ENCODE peak calls at places on chromosomes 13 and 19, in four cellular contexts. One of them, this sample, is unnamed.

GRCh38 chr19:15863272-15863671 is 34.6 kb downstream of the CYP4F2 start:
- DNase-seq in mammary epithelial cell: peak; percentile 58
- DNase-seq in hepatocyte: no peak
- DNase-seq in mesendoderm: no peak
- DNase-seq in this sample: no peak

GRCh38 chr13:48318014-48318713 is 14.6 kb downstream of the RB1 start:
- DNase-seq in mammary epithelial cell: no peak
- DNase-seq in hepatocyte: no peak
- DNase-seq in mesendoderm: no peak
- DNase-seq in this sample: no peak

GRCh38 chr19:40611096-40611495 is 9.9 kb downstream of the LTBP4 start:
- DNase-seq in mammary epithelial cell: peak; percentile 73
- DNase-seq in hepatocyte: no peak
- DNase-seq in mesendoderm: no peak
- DNase-seq in this sample: no peak

GRCh38 chr13:21673592-21674270 is 2.9 kb downstream of the FGF9 start:
- DNase-seq in mammary epithelial cell: peak; percentile 47
- DNase-seq in hepatocyte: peak; percentile 76
- DNase-seq in mesendoderm: peak; percentile 66
- DNase-seq in this sample: peak; percentile 31

GRCh38 chr13:95188128-95188527 is 113.1 kb downstream of the ABCC4 start:
- DNase-seq in mammary epithelial cell: no peak
- DNase-seq in hepatocyte: no peak
- DNase-seq in mesendoderm: no peak
- DNase-seq in this sample: no peak

GRCh38 chr13:90696254-90696653 is 651.2 kb upstream of the MIR17HG start:
- DNase-seq in mammary epithelial cell: peak; percentile 76
- DNase-seq in hepatocyte: peak; percentile 13
- DNase-seq in mesendoderm: no peak
- DNase-seq in this sample: peak; percentile 86

GRCh38 chr19:11233073-11233472 is 6.3 kb upstream of the ANGPTL8 start:
- DNase-seq in mammary epithelial cell: no peak
- DNase-seq in hepatocyte: no peak
- DNase-seq in mesendoderm: no peak
- DNase-seq in this sample: no peak

GRCh38 chr13:20391597-20392452 is 133.8 kb downstream of the CRYL1 start:
- DNase-seq in mammary epithelial cell: no peak
- DNase-seq in hepatocyte: no peak
- DNase-seq in mesendoderm: peak; percentile 40
- DNase-seq in this sample: no peak

GRCh38 chr13:49560270-49561063 is 24.9 kb downstream of the RCBTB1 start:
- DNase-seq in mammary epithelial cell: peak; percentile 53
- DNase-seq in hepatocyte: peak; percentile 66
- DNase-seq in mesendoderm: peak; percentile 85
- DNase-seq in this sample: peak; percentile 68

GRCh38 chr19:49850487-49851342 is at the start of gene PTOV1:
- DNase-seq in mammary epithelial cell: peak; percentile 81
- DNase-seq in hepatocyte: peak; percentile 97
- DNase-seq in mesendoderm: peak; percentile 96
- DNase-seq in this sample: peak; percentile 86

GRCh38 chr13:42272776-42273175 is 824 bp downstream of the AKAP11 start:
- DNase-seq in mammary epithelial cell: no peak
- DNase-seq in hepatocyte: no peak
- DNase-seq in mesendoderm: no peak
- DNase-seq in this sample: no peak

GRCh38 chr19:8261881-8262280 is 46.3 kb downstream of the CD320 start:
- DNase-seq in mammary epithelial cell: no peak
- DNase-seq in hepatocyte: no peak
- DNase-seq in mesendoderm: no peak
- DNase-seq in this sample: no peak

GRCh38 chr13:113453962-113454361 is 674 bp upstream of the ADPRHL1 start:
- DNase-seq in mammary epithelial cell: no peak
- DNase-seq in hepatocyte: no peak
- DNase-seq in mesendoderm: no peak
- DNase-seq in this sample: peak; percentile 26

GRCh38 chr19:10836478-10837325 is 690 bp upstream of the TMED1 start:
- DNase-seq in mammary epithelial cell: peak; percentile 84
- DNase-seq in hepatocyte: peak; percentile 91
- DNase-seq in mesendoderm: no peak
- DNase-seq in this sample: peak; percentile 93

GRCh38 chr13:30510811-30511371 is 45.2 kb upstream of the HMGB1 start:
- DNase-seq in mammary epithelial cell: no peak
- DNase-seq in hepatocyte: no peak
- DNase-seq in mesendoderm: no peak
- DNase-seq in this sample: no peak

GRCh38 chr19:7947939-7948338 is 4.5 kb upstream of the TIMM44 start:
- DNase-seq in mammary epithelial cell: peak; percentile 59
- DNase-seq in hepatocyte: no peak
- DNase-seq in mesendoderm: no peak
- DNase-seq in this sample: peak; percentile 61

GRCh38 chr19:45599286-45599685 is 2.7 kb downstream of the GPR4 start:
- DNase-seq in mammary epithelial cell: no peak
- DNase-seq in hepatocyte: no peak
- DNase-seq in mesendoderm: no peak
- DNase-seq in this sample: no peak

GRCh38 chr19:45601115-45601514 is 897 bp downstream of the GPR4 start:
- DNase-seq in mammary epithelial cell: no peak
- DNase-seq in hepatocyte: no peak
- DNase-seq in mesendoderm: no peak
- DNase-seq in this sample: no peak

GRCh38 chr19:45600340-45600885 is 1.6 kb downstream of the GPR4 start:
- DNase-seq in mammary epithelial cell: no peak
- DNase-seq in hepatocyte: no peak
- DNase-seq in mesendoderm: no peak
- DNase-seq in this sample: no peak

GRCh38 chr19:45598267-45599011 is 3.6 kb downstream of the GPR4 start:
- DNase-seq in mammary epithelial cell: no peak
- DNase-seq in hepatocyte: no peak
- DNase-seq in mesendoderm: no peak
- DNase-seq in this sample: no peak

GRCh38 chr19:45601524-45602522 is at the start of gene GPR4:
- DNase-seq in mammary epithelial cell: no peak
- DNase-seq in hepatocyte: peak; percentile 45
- DNase-seq in mesendoderm: peak; percentile 65
- DNase-seq in this sample: no peak
- H3K4me3 ChIP-seq in mammary epithelial cell: no peak within 1 kb of the TSS
- H3K4me3 ChIP-seq in hepatocyte: no peak within 1 kb of the TSS
- H3K4me3 ChIP-seq in mesendoderm: no peak within 1 kb of the TSS
- H3K4me3 ChIP-seq in this sample: no peak within 1 kb of the TSS

DNA sequence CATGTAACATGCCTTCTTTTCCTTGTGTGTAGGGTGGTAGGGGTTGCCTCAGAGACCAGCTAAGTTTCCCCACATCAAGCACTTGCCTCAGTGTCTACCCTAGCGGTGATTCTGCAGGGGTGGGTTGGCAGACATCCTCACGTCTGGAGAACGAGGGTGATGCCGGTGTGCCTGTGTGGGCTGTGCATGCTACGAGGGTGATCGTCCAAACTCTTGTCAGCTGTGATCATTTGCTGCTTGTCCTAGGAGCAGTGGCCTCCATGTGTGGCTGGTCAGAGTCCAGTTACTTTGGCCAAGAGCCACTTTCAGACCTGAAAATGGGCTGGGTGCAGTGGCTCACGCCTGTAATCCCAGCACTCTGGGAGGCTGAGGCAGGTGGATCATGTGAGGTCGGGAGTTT is 5.1 kb downstream of the GPI start:
- DNase-seq in mammary epithelial cell: no peak
- DNase-seq in hepatocyte: no peak
- DNase-seq in mesendoderm: no peak
- DNase-seq in this sample: no peak
- H3K79me2 ChIP-seq in mammary epithelial cell: peaks cover 82% of the 10 kb centered on the region
- H3K79me2 ChIP-seq in hepatocyte: peaks cover 32% of the 10 kb centered on the region
- H3K79me2 ChIP-seq in mesendoderm: peaks cover 8% of the 10 kb centered on the region
- H3K79me2 ChIP-seq in this sample: peaks cover 28% of the 10 kb centered on the region

DNA sequence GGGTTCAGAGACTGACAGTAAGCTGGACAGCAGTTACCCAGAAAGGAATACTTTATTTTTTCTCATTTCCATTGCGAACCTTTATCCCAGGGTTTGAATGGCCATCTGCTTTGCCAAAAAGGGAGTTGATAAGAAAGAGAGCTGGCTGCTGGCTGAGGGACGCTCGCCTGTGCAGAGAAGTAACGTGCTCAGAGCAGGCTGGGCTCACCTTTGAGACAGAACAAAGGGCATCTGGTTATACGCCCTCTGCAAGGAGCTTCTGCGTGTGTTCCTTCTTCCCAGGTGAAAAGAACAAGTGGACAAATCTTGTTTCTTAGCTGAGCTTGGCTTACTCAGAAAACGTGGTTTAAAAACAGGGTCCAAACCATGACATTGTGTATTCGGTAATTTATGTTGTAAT is 47.4 kb downstream of the EFNB2 start:
- DNase-seq in mammary epithelial cell: no peak
- DNase-seq in hepatocyte: no peak
- DNase-seq in mesendoderm: no peak
- DNase-seq in this sample: no peak
- H3K4me3 ChIP-seq in mammary epithelial cell: no peak overlapping the region
- H3K4me3 ChIP-seq in hepatocyte: no peak overlapping the region
- H3K4me3 ChIP-seq in mesendoderm: no peak overlapping the region
- H3K4me3 ChIP-seq in this sample: no peak overlapping the region

DNA sequence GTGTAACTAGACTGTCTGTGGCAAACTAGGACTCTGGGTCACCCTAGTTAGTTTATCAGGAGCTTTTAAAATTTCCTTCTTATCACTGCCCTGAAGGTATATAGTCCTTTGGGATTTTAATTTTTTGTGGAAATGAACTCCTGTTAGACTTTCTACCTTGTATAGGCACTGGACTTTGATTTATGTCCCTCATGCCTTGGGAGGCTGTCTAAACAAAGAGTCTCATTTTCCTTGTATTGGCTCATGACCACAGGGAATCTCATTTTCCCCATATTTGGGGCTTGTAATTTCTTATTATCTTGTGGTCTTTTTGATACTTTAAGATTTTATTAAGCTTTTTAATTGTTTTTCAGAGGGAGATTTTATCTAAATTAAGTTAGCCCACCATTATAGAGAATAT is 21.4 kb downstream of the KCTD4 start:
- DNase-seq in mammary epithelial cell: no peak
- DNase-seq in hepatocyte: no peak
- DNase-seq in mesendoderm: no peak
- DNase-seq in this sample: peak; percentile 42
- H3K79me2 ChIP-seq in mammary epithelial cell: peaks cover 71% of the 10 kb centered on the region
- H3K79me2 ChIP-seq in hepatocyte: peaks cover 19% of the 10 kb centered on the region
- H3K79me2 ChIP-seq in mesendoderm: no peaks in the 10 kb centered on the region
- H3K79me2 ChIP-seq in this sample: no peaks in the 10 kb centered on the region

DNA sequence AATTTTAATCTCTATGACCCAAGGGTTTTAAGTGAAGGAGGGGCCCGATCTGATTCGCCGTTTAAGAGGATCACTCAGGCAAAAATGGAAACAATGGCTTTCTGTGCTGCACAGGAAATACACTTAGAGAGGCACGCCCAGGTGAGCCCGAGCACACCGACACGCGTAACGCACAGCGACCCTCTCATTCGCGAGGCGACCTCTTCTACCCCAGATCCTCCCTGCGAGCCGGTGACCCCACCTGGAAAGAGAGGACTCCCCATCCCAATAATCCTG is 216 bp downstream of the SH2D3A start:
- DNase-seq in mammary epithelial cell: peak; percentile 85
- DNase-seq in hepatocyte: no peak
- DNase-seq in mesendoderm: peak; percentile 40
- DNase-seq in this sample: no peak
- H3K4me3 ChIP-seq in mammary epithelial cell: peak overlapping the region; percentile 75
- H3K4me3 ChIP-seq in hepatocyte: peak overlapping the region; percentile 27
- H3K4me3 ChIP-seq in mesendoderm: peak overlapping the region; percentile 91
- H3K4me3 ChIP-seq in this sample: no peak overlapping the region

GRCh38 chr19:46365561-46365960 is 18.7 kb downstream of the PPP5C start:
- DNase-seq in mammary epithelial cell: no peak
- DNase-seq in hepatocyte: no peak
- DNase-seq in mesendoderm: no peak
- DNase-seq in this sample: peak; percentile 62
- H3K79me2 ChIP-seq in mammary epithelial cell: peaks cover 54% of the 10 kb centered on the region
- H3K79me2 ChIP-seq in hepatocyte: peaks cover 51% of the 10 kb centered on the region
- H3K79me2 ChIP-seq in mesendoderm: peaks cover 22% of the 10 kb centered on the region
- H3K79me2 ChIP-seq in this sample: peaks cover 18% of the 10 kb centered on the region

GRCh38 chr13:102599451-102600012 is 2.7 kb downstream of the TPP2 start:
- DNase-seq in mammary epithelial cell: no peak
- DNase-seq in hepatocyte: no peak
- DNase-seq in mesendoderm: no peak
- DNase-seq in this sample: no peak
- H3K4me3 ChIP-seq in mammary epithelial cell: no peak overlapping the region
- H3K4me3 ChIP-seq in hepatocyte: no peak overlapping the region
- H3K4me3 ChIP-seq in mesendoderm: no peak overlapping the region
- H3K4me3 ChIP-seq in this sample: no peak overlapping the region

DNA sequence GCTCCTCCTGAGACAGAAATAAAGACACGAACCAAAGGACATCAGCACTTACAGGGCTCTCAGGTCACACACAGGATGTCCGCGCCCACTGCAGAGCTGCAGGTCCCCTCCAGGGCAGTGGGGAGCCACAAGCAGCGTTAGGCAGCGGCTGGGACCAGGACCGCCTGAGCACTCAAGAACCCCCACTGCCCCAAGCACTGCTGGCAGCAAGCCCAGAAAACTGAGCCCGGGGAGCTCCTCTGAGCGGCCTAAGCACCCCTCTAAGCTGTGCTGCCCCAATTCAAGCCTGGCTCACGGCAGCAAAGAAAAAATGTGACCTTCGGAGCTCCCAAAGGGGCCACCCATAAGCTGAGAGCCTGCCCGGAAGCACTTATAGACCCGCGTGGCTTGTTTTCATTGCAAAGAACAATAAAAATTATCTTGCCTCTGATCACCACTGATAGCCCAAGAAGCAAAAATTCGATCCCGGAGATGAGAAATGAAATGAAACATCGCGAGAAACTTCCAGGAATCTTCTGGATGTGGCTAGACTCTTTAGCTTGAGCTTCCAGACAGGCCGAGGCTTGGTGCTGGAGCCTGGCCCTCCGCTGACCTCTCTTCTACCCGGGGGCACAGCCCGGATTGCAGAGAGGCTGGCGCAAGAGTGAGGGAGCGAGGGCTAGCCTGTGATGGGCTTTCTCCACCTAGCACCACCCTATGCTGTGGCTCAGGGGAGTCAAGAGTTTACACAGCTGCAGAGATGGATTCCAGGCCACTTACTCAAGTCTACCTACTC is 6.3 kb downstream of the DPP9 start:
- DNase-seq in mammary epithelial cell: peak; percentile 48
- DNase-seq in hepatocyte: peak; percentile 32
- DNase-seq in mesendoderm: no peak
- DNase-seq in this sample: peak; percentile 50
- H3K79me2 ChIP-seq in mammary epithelial cell: peaks cover 77% of the 10 kb centered on the region
- H3K79me2 ChIP-seq in hepatocyte: peaks cover 20% of the 10 kb centered on the region
- H3K79me2 ChIP-seq in mesendoderm: peaks cover 9% of the 10 kb centered on the region
- H3K79me2 ChIP-seq in this sample: peaks cover 31% of the 10 kb centered on the region

GRCh38 chr19:13094285-13094595 is 8.4 kb downstream of the LYL1 start:
- DNase-seq in mammary epithelial cell: no peak
- DNase-seq in hepatocyte: no peak
- DNase-seq in mesendoderm: no peak
- DNase-seq in this sample: no peak
- H3K4me3 ChIP-seq in mammary epithelial cell: no peak overlapping the region
- H3K4me3 ChIP-seq in hepatocyte: no peak overlapping the region
- H3K4me3 ChIP-seq in mesendoderm: no peak overlapping the region
- H3K4me3 ChIP-seq in this sample: no peak overlapping the region

This sample was measured in fibroblast of lung.